ENCODE peak calls at places on chromosome 6, in seven cellular contexts. O, P, X, Y, A, I and S are unnamed samples.

GRCh38 chr6:81754906-81755305 is 2.4 kb upstream of the TENT5A start:
- DNase-seq in O (no peak), P (no peak), X (no peak), Y (no peak), A (no peak), I (no peak), S (no peak)

GRCh38 chr6:42304313-42304712 is 86.7 kb upstream of the MRPS10 start:
- DNase-seq in O (no peak), P (no peak), X (no peak), Y (no peak), A (no peak), I (no peak), S (no peak)

GRCh38 chr6:6752129-6752528 is 163.6 kb downstream of the LY86 start:
- DNase-seq in O (no peak), P (no peak), X (no peak), Y (no peak), A (no peak), I (no peak), S (peak; percentile 51)

GRCh38 chr6:130426078-130426726 is 60.4 kb downstream of the TMEM200A start:
- DNase-seq in O (no peak), P (no peak), X (no peak), Y (no peak), A (no peak), I (no peak), S (no peak)

GRCh38 chr6:169791721-169792131 is 40.3 kb downstream of the ERMARD start:
- DNase-seq in O (no peak), P (no peak), X (no peak), Y (no peak), A (no peak), I (no peak), S (no peak)

GRCh38 chr6:108419474-108419873 is 124.6 kb downstream of the AFG1L start:
- DNase-seq in O (no peak), P (no peak), X (no peak), Y (no peak), A (no peak), I (no peak), S (no peak)

GRCh38 chr6:100202417-100203194 is 208.6 kb upstream of the MCHR2 start:
- DNase-seq in O (no peak), P (no peak), X (no peak), Y (no peak), A (no peak), I (peak; percentile 31), S (no peak)

GRCh38 chr6:108080010-108080780 is 5.7 kb upstream of the OSTM1 start:
- DNase-seq in O (no peak), P (no peak), X (no peak), Y (no peak), A (no peak), I (peak; percentile 61), S (no peak)

GRCh38 chr6:26311385-26312095 is 53.5 kb upstream of the BTN3A2 start:
- DNase-seq in O (peak; percentile 38), P (peak; percentile 82), X (peak; percentile 78), Y (no peak), A (no peak), I (peak; percentile 65), S (peak; percentile 48)

GRCh38 chr6:30781697-30782424 is 37.5 kb upstream of the IER3 start:
- DNase-seq in O (peak; percentile 98), P (peak; percentile 96), X (no peak), Y (peak; percentile 91), A (peak; percentile 98), I (peak; percentile 97), S (peak; percentile 94)

GRCh38 chr6:101832371-101832770 is 438.9 kb downstream of the GRIK2 start:
- DNase-seq in O (no peak), P (no peak), X (no peak), Y (no peak), A (peak; percentile 41), I (no peak), S (no peak)

GRCh38 chr6:110412258-110412839 is 3.0 kb downstream of the DDO start:
- DNase-seq in O (no peak), P (no peak), X (no peak), Y (no peak), A (no peak), I (no peak), S (no peak)

GRCh38 chr6:41492261-41492891 is 53.8 kb upstream of the FOXP4 start:
- DNase-seq in O (no peak), P (no peak), X (no peak), Y (no peak), A (no peak), I (no peak), S (no peak)

GRCh38 chr6:121442591-121442990 is 7.1 kb downstream of the GJA1 start:
- DNase-seq in O (no peak), P (no peak), X (no peak), Y (no peak), A (peak; percentile 30), I (no peak), S (no peak)
- H3K4me3 ChIP-seq in O (no peak overlapping the region), P (no peak overlapping the region), X (no peak overlapping the region), Y (no peak overlapping the region), A (peak overlapping the region; percentile 83), I (no peak overlapping the region), S (no peak overlapping the region)

GRCh38 chr6:33271098-33271607 is 523 bp downstream of the VPS52 start:
- DNase-seq in O (no peak), P (no peak), X (no peak), Y (no peak), A (no peak), I (no peak), S (no peak)

GRCh38 chr6:33271608-33272357 is at the start of the genes RPS18 and VPS52:
- DNase-seq in O (peak; percentile 93), P (peak; percentile 100), X (peak; percentile 99), Y (peak; percentile 91), A (peak; percentile 96), I (peak; percentile 88), S (peak; percentile 92)

GRCh38 chr6:33273129-33273923 is 1.5 kb downstream of the RPS18 start:
- DNase-seq in O (no peak), P (no peak), X (peak; percentile 32), Y (no peak), A (no peak), I (no peak), S (no peak)

GRCh38 chr6:33273924-33274902 is 2.3 kb downstream of the RPS18 start:
- DNase-seq in O (no peak), P (no peak), X (peak; percentile 25), Y (no peak), A (no peak), I (no peak), S (no peak)

GRCh38 chr6:33272358-33273128 is 668 bp downstream of the RPS18 start:
- DNase-seq in O (no peak), P (no peak), X (peak; percentile 25), Y (no peak), A (no peak), I (no peak), S (no peak)
- H3K4me1 ChIP-seq in O (peaks cover 62% of the 10 kb centered on the region), P (peaks cover 48% of the 10 kb centered on the region), X (peaks cover 51% of the 10 kb centered on the region), Y (peaks cover 41% of the 10 kb centered on the region), A (peaks cover 68% of the 10 kb centered on the region), I (peaks cover 39% of the 10 kb centered on the region), S (peaks cover 50% of the 10 kb centered on the region)

DNA sequence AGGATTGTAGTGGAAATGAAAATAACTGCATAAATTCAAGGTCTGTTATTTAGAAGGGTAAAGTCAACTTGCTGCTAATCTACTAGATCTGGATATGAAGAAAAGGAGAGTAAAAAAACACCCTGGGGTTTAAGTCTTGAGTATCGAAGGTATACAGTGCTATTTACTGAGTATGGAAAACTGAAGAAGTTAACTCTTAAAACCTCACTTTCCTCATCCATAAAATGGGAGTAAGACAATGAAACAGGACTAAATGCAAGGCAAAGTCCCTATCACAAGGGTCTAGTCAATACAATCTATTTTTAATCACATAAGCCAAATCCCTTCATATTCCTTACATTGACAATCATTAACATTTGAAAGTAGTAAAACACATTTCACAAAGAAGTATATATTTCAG is 2.2 kb downstream of the FBXO5 start:
- DNase-seq in O (no peak), P (no peak), X (no peak), Y (no peak), A (no peak), I (no peak), S (no peak)
- H3K36me3 ChIP-seq in O (no peaks in the 10 kb centered on the region), P (peaks cover 5% of the 10 kb centered on the region), X (peaks cover 72% of the 10 kb centered on the region), Y (no peaks in the 10 kb centered on the region), A (no peaks in the 10 kb centered on the region), I (peaks cover 6% of the 10 kb centered on the region), S (no peaks in the 10 kb centered on the region)

GRCh38 chr6:27757307-27757706 is 154.9 kb downstream of the OR2B2 start:
- DNase-seq in O (no peak), P (no peak), X (no peak), Y (peak; percentile 90), A (peak; percentile 36), I (no peak), S (peak; percentile 68)
- H3K4me3 ChIP-seq in O (no peak overlapping the region), P (no peak overlapping the region), X (no peak overlapping the region), Y (peak overlapping the region; percentile 39), A (peak overlapping the region; percentile 52), I (no peak overlapping the region), S (peak overlapping the region; percentile 25)

GRCh38 chr6:118896339-118897136 is 2.6 kb downstream of the ASF1A start:
- DNase-seq in O (no peak), P (peak; percentile 78), X (peak; percentile 67), Y (no peak), A (no peak), I (peak; percentile 16), S (no peak)
- H3K4me1 ChIP-seq in O (peaks cover 36% of the 10 kb centered on the region), P (peaks cover 66% of the 10 kb centered on the region), X (peaks cover 55% of the 10 kb centered on the region), Y (peaks cover 5% of the 10 kb centered on the region), A (peaks cover 50% of the 10 kb centered on the region), I (peaks cover 37% of the 10 kb centered on the region), S (peaks cover 17% of the 10 kb centered on the region)